ENCODE peak calls at places on chromosomes 7 and 10, in nine cellular contexts. One of them, this sample, is unnamed.

GRCh38 chr7:150852371-150852905 is at the start of gene AOC1:
- DNase-seq in ACHN: no peak
- DNase-seq in AG10803: no peak
- DNase-seq in nephron progenitor cell: no peak
- DNase-seq in stimulated activated CD8-positive, alpha-beta memory T cell treated with anti-CD3 and anti-CD28 coated beads, Interleukin-4, amount 100 ng/mL, for 1 hour: no peak
- DNase-seq in spleen: no peak
- DNase-seq in naive thymus-derived CD4-positive, alpha-beta T cell: no peak
- DNase-seq in HT1080: no peak
- DNase-seq in mesothelial cell of epicardium: peak
- DNase-seq in this sample: no peak

GRCh38 chr7:143176128-143176527 is 7.1 kb upstream of the TAS2R39 start:
- DNase-seq in naive thymus-derived CD4-positive, alpha-beta T cell: no peak
- DNase-seq in AG10803: no peak
- DNase-seq in spleen: no peak
- DNase-seq in stimulated activated CD8-positive, alpha-beta memory T cell treated with anti-CD3 and anti-CD28 coated beads, Interleukin-4, amount 100 ng/mL, for 1 hour: no peak
- DNase-seq in mesothelial cell of epicardium: no peak
- DNase-seq in nephron progenitor cell: no peak
- DNase-seq in ACHN: no peak
- DNase-seq in HT1080: no peak
- DNase-seq in this sample: no peak

GRCh38 chr7:20713792-20714191 is 72.9 kb downstream of the SP8 start:
- DNase-seq in AG10803: no peak
- DNase-seq in stimulated activated CD8-positive, alpha-beta memory T cell treated with anti-CD3 and anti-CD28 coated beads, Interleukin-4, amount 100 ng/mL, for 1 hour: no peak
- DNase-seq in ACHN: no peak
- DNase-seq in mesothelial cell of epicardium: no peak
- DNase-seq in spleen: no peak
- DNase-seq in naive thymus-derived CD4-positive, alpha-beta T cell: no peak
- DNase-seq in HT1080: no peak
- DNase-seq in nephron progenitor cell: no peak
- DNase-seq in this sample: peak

GRCh38 chr7:52569151-52569550 is 466.3 kb upstream of the POM121L12 start:
- DNase-seq in HT1080: no peak
- DNase-seq in AG10803: no peak
- DNase-seq in spleen: no peak
- DNase-seq in naive thymus-derived CD4-positive, alpha-beta T cell: no peak
- DNase-seq in ACHN: no peak
- DNase-seq in nephron progenitor cell: no peak
- DNase-seq in mesothelial cell of epicardium: no peak
- DNase-seq in stimulated activated CD8-positive, alpha-beta memory T cell treated with anti-CD3 and anti-CD28 coated beads, Interleukin-4, amount 100 ng/mL, for 1 hour: no peak
- DNase-seq in this sample: no peak

GRCh38 chr7:51601461-51601860 is 284.9 kb upstream of the COBL start:
- DNase-seq in stimulated activated CD8-positive, alpha-beta memory T cell treated with anti-CD3 and anti-CD28 coated beads, Interleukin-4, amount 100 ng/mL, for 1 hour: no peak
- DNase-seq in ACHN: peak
- DNase-seq in HT1080: peak
- DNase-seq in mesothelial cell of epicardium: no peak
- DNase-seq in nephron progenitor cell: no peak
- DNase-seq in naive thymus-derived CD4-positive, alpha-beta T cell: no peak
- DNase-seq in AG10803: no peak
- DNase-seq in spleen: no peak
- DNase-seq in this sample: no peak

GRCh38 chr10:62748386-62748785 is 56.1 kb upstream of the ADO start:
- DNase-seq in naive thymus-derived CD4-positive, alpha-beta T cell: no peak
- DNase-seq in stimulated activated CD8-positive, alpha-beta memory T cell treated with anti-CD3 and anti-CD28 coated beads, Interleukin-4, amount 100 ng/mL, for 1 hour: no peak
- DNase-seq in HT1080: no peak
- DNase-seq in spleen: no peak
- DNase-seq in AG10803: no peak
- DNase-seq in nephron progenitor cell: no peak
- DNase-seq in ACHN: no peak
- DNase-seq in mesothelial cell of epicardium: no peak
- DNase-seq in this sample: no peak

GRCh38 chr7:24587853-24588252 is 14.6 kb downstream of the PALS2 start:
- DNase-seq in AG10803: no peak
- DNase-seq in spleen: no peak
- DNase-seq in HT1080: no peak
- DNase-seq in mesothelial cell of epicardium: no peak
- DNase-seq in ACHN: peak
- DNase-seq in stimulated activated CD8-positive, alpha-beta memory T cell treated with anti-CD3 and anti-CD28 coated beads, Interleukin-4, amount 100 ng/mL, for 1 hour: peak
- DNase-seq in naive thymus-derived CD4-positive, alpha-beta T cell: peak
- DNase-seq in nephron progenitor cell: peak
- DNase-seq in this sample: peak

GRCh38 chr10:45602082-45602730 is 70.4 kb downstream of the ZFAND4 start:
- DNase-seq in naive thymus-derived CD4-positive, alpha-beta T cell: no peak
- DNase-seq in ACHN: peak
- DNase-seq in mesothelial cell of epicardium: no peak
- DNase-seq in nephron progenitor cell: no peak
- DNase-seq in AG10803: peak
- DNase-seq in stimulated activated CD8-positive, alpha-beta memory T cell treated with anti-CD3 and anti-CD28 coated beads, Interleukin-4, amount 100 ng/mL, for 1 hour: no peak
- DNase-seq in HT1080: peak
- DNase-seq in spleen: no peak
- DNase-seq in this sample: no peak

GRCh38 chr7:139776486-139777303 is 1.1 kb downstream of the HIPK2 start:
- DNase-seq in spleen: peak
- DNase-seq in stimulated activated CD8-positive, alpha-beta memory T cell treated with anti-CD3 and anti-CD28 coated beads, Interleukin-4, amount 100 ng/mL, for 1 hour: no peak
- DNase-seq in mesothelial cell of epicardium: peak
- DNase-seq in naive thymus-derived CD4-positive, alpha-beta T cell: peak
- DNase-seq in AG10803: peak
- DNase-seq in ACHN: peak
- DNase-seq in HT1080: peak
- DNase-seq in nephron progenitor cell: no peak
- DNase-seq in this sample: peak

GRCh38 chr7:132158841-132159240 is 417.4 kb downstream of the PLXNA4 start:
- DNase-seq in stimulated activated CD8-positive, alpha-beta memory T cell treated with anti-CD3 and anti-CD28 coated beads, Interleukin-4, amount 100 ng/mL, for 1 hour: no peak
- DNase-seq in naive thymus-derived CD4-positive, alpha-beta T cell: no peak
- DNase-seq in ACHN: no peak
- DNase-seq in spleen: no peak
- DNase-seq in nephron progenitor cell: no peak
- DNase-seq in AG10803: no peak
- DNase-seq in HT1080: no peak
- DNase-seq in mesothelial cell of epicardium: no peak
- DNase-seq in this sample: no peak

GRCh38 chr10:47207894-47208469 is 92.0 kb upstream of the GDF10 start:
- DNase-seq in ACHN: no peak
- DNase-seq in naive thymus-derived CD4-positive, alpha-beta T cell: no peak
- DNase-seq in spleen: no peak
- DNase-seq in stimulated activated CD8-positive, alpha-beta memory T cell treated with anti-CD3 and anti-CD28 coated beads, Interleukin-4, amount 100 ng/mL, for 1 hour: no peak
- DNase-seq in AG10803: no peak
- DNase-seq in mesothelial cell of epicardium: no peak
- DNase-seq in HT1080: no peak
- DNase-seq in nephron progenitor cell: no peak
- DNase-seq in this sample: no peak

GRCh38 chr10:74837750-74838149 is 11.3 kb downstream of the KAT6B start:
- DNase-seq in mesothelial cell of epicardium: no peak
- DNase-seq in naive thymus-derived CD4-positive, alpha-beta T cell: no peak
- DNase-seq in ACHN: no peak
- DNase-seq in stimulated activated CD8-positive, alpha-beta memory T cell treated with anti-CD3 and anti-CD28 coated beads, Interleukin-4, amount 100 ng/mL, for 1 hour: no peak
- DNase-seq in spleen: no peak
- DNase-seq in nephron progenitor cell: no peak
- DNase-seq in HT1080: no peak
- DNase-seq in AG10803: no peak
- DNase-seq in this sample: no peak

GRCh38 chr10:18795549-18795948 is 136.3 kb downstream of the ARL5B start:
- DNase-seq in naive thymus-derived CD4-positive, alpha-beta T cell: no peak
- DNase-seq in spleen: peak
- DNase-seq in mesothelial cell of epicardium: no peak
- DNase-seq in AG10803: no peak
- DNase-seq in nephron progenitor cell: no peak
- DNase-seq in HT1080: no peak
- DNase-seq in stimulated activated CD8-positive, alpha-beta memory T cell treated with anti-CD3 and anti-CD28 coated beads, Interleukin-4, amount 100 ng/mL, for 1 hour: no peak
- DNase-seq in ACHN: no peak
- DNase-seq in this sample: no peak

GRCh38 chr7:80847027-80847426 is 71.8 kb downstream of the SEMA3C start:
- DNase-seq in HT1080: no peak
- DNase-seq in nephron progenitor cell: no peak
- DNase-seq in AG10803: no peak
- DNase-seq in stimulated activated CD8-positive, alpha-beta memory T cell treated with anti-CD3 and anti-CD28 coated beads, Interleukin-4, amount 100 ng/mL, for 1 hour: no peak
- DNase-seq in mesothelial cell of epicardium: no peak
- DNase-seq in spleen: no peak
- DNase-seq in ACHN: no peak
- DNase-seq in naive thymus-derived CD4-positive, alpha-beta T cell: no peak
- DNase-seq in this sample: no peak

GRCh38 chr10:103353281-103353680 is 2.3 kb upstream of the PCGF6 start:
- DNase-seq in naive thymus-derived CD4-positive, alpha-beta T cell: no peak
- DNase-seq in mesothelial cell of epicardium: no peak
- DNase-seq in ACHN: no peak
- DNase-seq in HT1080: no peak
- DNase-seq in nephron progenitor cell: no peak
- DNase-seq in stimulated activated CD8-positive, alpha-beta memory T cell treated with anti-CD3 and anti-CD28 coated beads, Interleukin-4, amount 100 ng/mL, for 1 hour: no peak
- DNase-seq in AG10803: no peak
- DNase-seq in spleen: no peak
- DNase-seq in this sample: no peak

GRCh38 chr10:60872451-60872850 is 71.5 kb downstream of the RHOBTB1 start:
- DNase-seq in mesothelial cell of epicardium: no peak
- DNase-seq in spleen: no peak
- DNase-seq in stimulated activated CD8-positive, alpha-beta memory T cell treated with anti-CD3 and anti-CD28 coated beads, Interleukin-4, amount 100 ng/mL, for 1 hour: no peak
- DNase-seq in ACHN: no peak
- DNase-seq in AG10803: no peak
- DNase-seq in naive thymus-derived CD4-positive, alpha-beta T cell: no peak
- DNase-seq in HT1080: no peak
- DNase-seq in nephron progenitor cell: no peak
- DNase-seq in this sample: no peak

GRCh38 chr10:121510201-121510771 is 88.0 kb downstream of the FGFR2 start:
- DNase-seq in spleen: no peak
- DNase-seq in stimulated activated CD8-positive, alpha-beta memory T cell treated with anti-CD3 and anti-CD28 coated beads, Interleukin-4, amount 100 ng/mL, for 1 hour: no peak
- DNase-seq in nephron progenitor cell: no peak
- DNase-seq in naive thymus-derived CD4-positive, alpha-beta T cell: no peak
- DNase-seq in mesothelial cell of epicardium: no peak
- DNase-seq in AG10803: no peak
- DNase-seq in ACHN: peak
- DNase-seq in HT1080: no peak
- DNase-seq in this sample: no peak

GRCh38 chr7:90563286-90563685 is 32.8 kb upstream of the CDK14 start:
- DNase-seq in HT1080: no peak
- DNase-seq in mesothelial cell of epicardium: no peak
- DNase-seq in AG10803: peak
- DNase-seq in ACHN: no peak
- DNase-seq in nephron progenitor cell: no peak
- DNase-seq in stimulated activated CD8-positive, alpha-beta memory T cell treated with anti-CD3 and anti-CD28 coated beads, Interleukin-4, amount 100 ng/mL, for 1 hour: no peak
- DNase-seq in naive thymus-derived CD4-positive, alpha-beta T cell: no peak
- DNase-seq in spleen: no peak
- DNase-seq in this sample: no peak

GRCh38 chr7:18086165-18087030 is 58.8 kb upstream of the PRPS1L1 start:
- DNase-seq in nephron progenitor cell: peak
- DNase-seq in stimulated activated CD8-positive, alpha-beta memory T cell treated with anti-CD3 and anti-CD28 coated beads, Interleukin-4, amount 100 ng/mL, for 1 hour: no peak
- DNase-seq in HT1080: peak
- DNase-seq in mesothelial cell of epicardium: peak
- DNase-seq in ACHN: peak
- DNase-seq in AG10803: no peak
- DNase-seq in spleen: peak
- DNase-seq in naive thymus-derived CD4-positive, alpha-beta T cell: no peak
- DNase-seq in this sample: peak

GRCh38 chr7:70647801-70648491 is 484.0 kb upstream of the GALNT17 start:
- DNase-seq in naive thymus-derived CD4-positive, alpha-beta T cell: peak
- DNase-seq in nephron progenitor cell: no peak
- DNase-seq in stimulated activated CD8-positive, alpha-beta memory T cell treated with anti-CD3 and anti-CD28 coated beads, Interleukin-4, amount 100 ng/mL, for 1 hour: peak
- DNase-seq in ACHN: no peak
- DNase-seq in AG10803: peak
- DNase-seq in mesothelial cell of epicardium: no peak
- DNase-seq in spleen: no peak
- DNase-seq in HT1080: peak
- DNase-seq in this sample: no peak

GRCh38 chr7:38428040-38428439 is 154.6 kb upstream of the TARP start:
- DNase-seq in ACHN: no peak
- DNase-seq in spleen: no peak
- DNase-seq in mesothelial cell of epicardium: no peak
- DNase-seq in HT1080: no peak
- DNase-seq in nephron progenitor cell: no peak
- DNase-seq in AG10803: peak
- DNase-seq in stimulated activated CD8-positive, alpha-beta memory T cell treated with anti-CD3 and anti-CD28 coated beads, Interleukin-4, amount 100 ng/mL, for 1 hour: no peak
- DNase-seq in naive thymus-derived CD4-positive, alpha-beta T cell: no peak
- DNase-seq in this sample: no peak

GRCh38 chr10:126062132-126063032 is 166.0 kb downstream of the FANK1 start:
- DNase-seq in mesothelial cell of epicardium: no peak
- DNase-seq in AG10803: peak
- DNase-seq in stimulated activated CD8-positive, alpha-beta memory T cell treated with anti-CD3 and anti-CD28 coated beads, Interleukin-4, amount 100 ng/mL, for 1 hour: no peak
- DNase-seq in naive thymus-derived CD4-positive, alpha-beta T cell: no peak
- DNase-seq in spleen: no peak
- DNase-seq in HT1080: peak
- DNase-seq in nephron progenitor cell: no peak
- DNase-seq in ACHN: peak
- DNase-seq in this sample: no peak

GRCh38 chr10:71756441-71757191 is 16.7 kb downstream of the VSIR start:
- DNase-seq in AG10803: peak
- DNase-seq in stimulated activated CD8-positive, alpha-beta memory T cell treated with anti-CD3 and anti-CD28 coated beads, Interleukin-4, amount 100 ng/mL, for 1 hour: no peak
- DNase-seq in HT1080: no peak
- DNase-seq in mesothelial cell of epicardium: no peak
- DNase-seq in naive thymus-derived CD4-positive, alpha-beta T cell: peak
- DNase-seq in spleen: no peak
- DNase-seq in nephron progenitor cell: no peak
- DNase-seq in ACHN: no peak
- DNase-seq in this sample: no peak

GRCh38 chr10:85080934-85081333 is 752.5 kb downstream of the CCSER2 start:
- DNase-seq in naive thymus-derived CD4-positive, alpha-beta T cell: no peak
- DNase-seq in HT1080: no peak
- DNase-seq in mesothelial cell of epicardium: no peak
- DNase-seq in AG10803: no peak
- DNase-seq in spleen: no peak
- DNase-seq in nephron progenitor cell: no peak
- DNase-seq in stimulated activated CD8-positive, alpha-beta memory T cell treated with anti-CD3 and anti-CD28 coated beads, Interleukin-4, amount 100 ng/mL, for 1 hour: no peak
- DNase-seq in ACHN: no peak
- DNase-seq in this sample: no peak

GRCh38 chr10:132746801-132747625 is 38.9 kb downstream of the NKX6-2 start:
- DNase-seq in stimulated activated CD8-positive, alpha-beta memory T cell treated with anti-CD3 and anti-CD28 coated beads, Interleukin-4, amount 100 ng/mL, for 1 hour: no peak
- DNase-seq in spleen: no peak
- DNase-seq in mesothelial cell of epicardium: no peak
- DNase-seq in ACHN: no peak
- DNase-seq in HT1080: no peak
- DNase-seq in AG10803: no peak
- DNase-seq in nephron progenitor cell: peak
- DNase-seq in naive thymus-derived CD4-positive, alpha-beta T cell: no peak
- DNase-seq in this sample: peak

GRCh38 chr10:77526861-77527617 is 110.6 kb downstream of the KCNMA1 start:
- DNase-seq in spleen: no peak
- DNase-seq in nephron progenitor cell: no peak
- DNase-seq in HT1080: no peak
- DNase-seq in naive thymus-derived CD4-positive, alpha-beta T cell: no peak
- DNase-seq in AG10803: no peak
- DNase-seq in ACHN: no peak
- DNase-seq in mesothelial cell of epicardium: no peak
- DNase-seq in stimulated activated CD8-positive, alpha-beta memory T cell treated with anti-CD3 and anti-CD28 coated beads, Interleukin-4, amount 100 ng/mL, for 1 hour: no peak
- DNase-seq in this sample: peak

GRCh38 chr10:22539579-22540160 is 174.7 kb downstream of the PIP4K2A start:
- DNase-seq in naive thymus-derived CD4-positive, alpha-beta T cell: no peak
- DNase-seq in spleen: no peak
- DNase-seq in AG10803: no peak
- DNase-seq in ACHN: no peak
- DNase-seq in nephron progenitor cell: no peak
- DNase-seq in HT1080: no peak
- DNase-seq in stimulated activated CD8-positive, alpha-beta memory T cell treated with anti-CD3 and anti-CD28 coated beads, Interleukin-4, amount 100 ng/mL, for 1 hour: no peak
- DNase-seq in mesothelial cell of epicardium: no peak
- DNase-seq in this sample: no peak

GRCh38 chr10:87782721-87783120 is 35.3 kb downstream of the ATAD1 start:
- DNase-seq in naive thymus-derived CD4-positive, alpha-beta T cell: no peak
- DNase-seq in nephron progenitor cell: no peak
- DNase-seq in stimulated activated CD8-positive, alpha-beta memory T cell treated with anti-CD3 and anti-CD28 coated beads, Interleukin-4, amount 100 ng/mL, for 1 hour: no peak
- DNase-seq in spleen: no peak
- DNase-seq in AG10803: no peak
- DNase-seq in mesothelial cell of epicardium: no peak
- DNase-seq in ACHN: peak
- DNase-seq in HT1080: peak
- DNase-seq in this sample: no peak